ENCODE peak calls at places on chromosomes 16 and 17, in five cellular contexts. L is keratinocyte, B is prostate gland, X is B cell, U is fibroblast of lung. W is an unnamed sample.

GRCh38 chr16:53509906-53510703 is 7.1 kb upstream of the AKTIP start:
- DNase-seq in X (peak; percentile 76), B (peak; percentile 47), L (peak; percentile 15), U (peak; percentile 71), W (peak; percentile 69)

GRCh38 chr17:75763269-75763607 is 1.8 kb downstream of the GALK1 start:
- DNase-seq in B (no peak), X (peak; percentile 14), L (no peak), U (no peak), W (no peak)

GRCh38 chr16:57539072-57539796 is 2.9 kb upstream of the CCDC102A start:
- DNase-seq in X (no peak), B (no peak), U (no peak), L (no peak), W (peak; percentile 63)

GRCh38 chr16:21001262-21001661 is 100.7 kb downstream of the LYRM1 start:
- DNase-seq in X (no peak), L (peak; percentile 1), B (no peak), U (peak; percentile 27), W (peak; percentile 27)

GRCh38 chr16:58047557-58048348 is 22.2 kb downstream of the MMP15 start:
- DNase-seq in U (no peak), B (no peak), X (no peak), L (no peak), W (no peak)

GRCh38 chr16:81071816-81072215 is 5.2 kb downstream of the C16orf46 start:
- DNase-seq in U (no peak), L (peak; percentile 17), B (no peak), X (no peak), W (no peak)

GRCh38 chr16:22933173-22933572 is 119.2 kb downstream of the HS3ST2 start:
- DNase-seq in X (peak; percentile 16), B (no peak), U (no peak), L (no peak), W (no peak)

GRCh38 chr16:4564661-4565267 is 8.6 kb downstream of the C16orf96 start:
- DNase-seq in X (no peak), U (no peak), B (no peak), L (no peak), W (no peak)

GRCh38 chr17:32285770-32286517 is 20.3 kb downstream of the RHBDL3 start:
- DNase-seq in U (no peak), B (no peak), L (no peak), X (no peak), W (no peak)

GRCh38 chr17:19000531-19001011 is 4.0 kb downstream of the FAM83G start:
- DNase-seq in U (peak; percentile 11), L (peak; percentile 79), B (no peak), X (no peak), W (no peak)

GRCh38 chr17:82011617-82012481 is 10.8 kb downstream of the CENPX start:
- DNase-seq in B (no peak), U (no peak), X (no peak), L (no peak), W (no peak)

GRCh38 chr17:31061678-31062077 is 33.1 kb upstream of the NF1 start:
- DNase-seq in U (no peak), X (peak; percentile 11), L (no peak), B (no peak), W (no peak)

GRCh38 chr17:1561420-1562177 is 993 bp downstream of the PITPNA start:
- DNase-seq in U (peak; percentile 10), X (peak; percentile 69), L (no peak), B (no peak), W (peak; percentile 74)

GRCh38 chr16:24536671-24537070 is 2.7 kb upstream of the RBBP6 start:
- DNase-seq in B (no peak), L (no peak), X (no peak), U (no peak), W (no peak)

GRCh38 chr17:1485748-1486376 is 6.6 kb downstream of the MYO1C start:
- DNase-seq in L (no peak), U (peak; percentile 49), X (peak; percentile 77), B (no peak), W (peak; percentile 82)

GRCh38 chr16:82451449-82451848 is 175.3 kb upstream of the CDH13 start:
- DNase-seq in L (no peak), X (no peak), B (no peak), U (no peak), W (no peak)

GRCh38 chr17:76390003-76390421 is 5.6 kb downstream of the SPHK1 start:
- DNase-seq in B (no peak), L (no peak), X (no peak), U (no peak), W (no peak)

GRCh38 chr16:10362077-10362863 is 23.6 kb upstream of the ATF7IP2 start:
- DNase-seq in U (no peak), X (peak; percentile 54), B (no peak), L (no peak), W (peak; percentile 30)

GRCh38 chr17:81406117-81406953 is 11.1 kb downstream of the BAHCC1 start:
- DNase-seq in B (no peak), U (no peak), X (no peak), L (no peak), W (no peak)

GRCh38 chr17:63675231-63675606 is 24.7 kb downstream of the LIMD2 start:
- DNase-seq in L (no peak), U (peak; percentile 7), X (no peak), B (no peak), W (no peak)

GRCh38 chr17:16818821-16819683 is 129.0 kb downstream of the CCDC144A start:
- DNase-seq in U (no peak), X (no peak), L (no peak), B (no peak), W (no peak)

GRCh38 chr16:88737298-88738166 is 31.2 kb downstream of the CTU2 start:
- DNase-seq in X (peak; percentile 87), L (peak; percentile 11), U (peak; percentile 79), B (peak; percentile 81), W (peak; percentile 92)
- TF ChIP-seq CTCF in X (peak; percentile 99), L (peak; percentile 97), U (peak; percentile 79), B (peak; percentile 100), W (peak; percentile 96)

DNA sequence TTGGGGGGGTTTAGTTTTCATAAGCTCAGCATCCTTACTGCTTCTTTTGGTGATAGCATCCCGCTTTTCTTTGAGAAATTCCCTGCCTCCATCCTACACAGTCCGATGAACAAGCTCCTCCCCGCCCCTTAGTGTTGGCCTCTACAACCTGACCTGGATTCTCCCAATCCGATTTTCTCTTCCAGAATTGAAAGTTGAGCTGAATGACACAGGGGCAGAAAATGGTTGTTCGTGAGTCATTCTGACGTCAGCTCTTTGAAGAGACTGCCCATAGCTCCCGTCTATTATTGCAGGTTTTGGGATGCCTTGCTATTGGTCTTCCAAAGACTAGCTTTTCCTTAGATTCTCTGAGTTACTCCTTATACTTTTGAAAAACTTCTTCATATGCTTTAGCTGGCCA is 279.7 kb downstream of the SLC39A11 start:
- DNase-seq in X (no peak), L (no peak), U (peak; percentile 66), B (no peak), W (no peak)
- TF ChIP-seq CTCF in X (no peak), L (no peak), U (no peak), B (no peak), W (no peak)

DNA sequence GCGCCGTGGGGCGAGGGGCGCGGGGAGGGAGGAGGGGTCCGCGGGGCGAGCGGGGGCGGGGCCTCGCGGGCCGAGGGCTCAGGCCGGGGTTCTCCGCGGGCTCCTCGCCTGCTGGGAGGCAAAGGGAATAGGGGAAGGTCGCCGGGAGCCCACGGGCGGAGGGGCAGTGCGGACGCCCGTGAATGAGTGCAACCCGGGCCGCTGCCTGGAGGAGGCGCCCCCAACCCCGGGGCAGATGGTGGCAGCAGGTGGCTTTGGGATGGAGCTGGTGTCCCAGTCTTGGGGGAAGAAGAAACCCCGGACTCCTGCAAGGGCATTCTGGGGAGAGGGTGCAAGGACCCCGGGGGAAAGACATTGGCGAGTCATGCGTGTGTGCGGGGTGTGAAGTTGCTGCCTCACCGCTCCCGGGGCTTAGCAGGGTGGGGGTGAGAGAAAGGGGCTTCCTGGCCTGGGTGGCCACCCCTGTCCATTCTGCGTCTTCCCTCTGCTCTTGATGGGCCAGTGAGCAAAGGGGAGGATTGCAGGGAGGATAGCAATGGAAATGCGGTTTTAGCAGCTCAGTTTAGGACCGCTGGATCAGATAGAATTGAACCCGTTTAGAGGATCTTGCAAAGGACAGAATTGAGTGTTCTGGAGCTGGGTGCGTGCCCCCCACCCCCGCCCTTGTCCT is 508 bp downstream of the KIAA0513 start:
- DNase-seq in B (no peak), U (no peak), L (no peak), X (no peak), W (peak; percentile 45)
- TF ChIP-seq CTCF in B (no peak), U (peak; percentile 12), L (peak; percentile 27), X (peak; percentile 33), W (peak; percentile 44)

GRCh38 chr17:73338566-73339247 is 26.9 kb upstream of the CDC42EP4 start:
- DNase-seq in X (no peak), B (no peak), U (no peak), L (no peak), W (no peak)

GRCh38 chr17:73341350-73342056 is 29.7 kb upstream of the CDC42EP4 start:
- DNase-seq in B (no peak), U (no peak), X (no peak), L (no peak), W (no peak)

GRCh38 chr17:73342057-73342522 is 30.3 kb upstream of the CDC42EP4 start:
- DNase-seq in X (no peak), B (peak; percentile 64), U (peak; percentile 81), L (no peak), W (no peak)

GRCh38 chr17:73338050-73338491 is 26.3 kb upstream of the CDC42EP4 start:
- DNase-seq in B (no peak), X (no peak), U (peak; percentile 81), L (no peak), W (no peak)

DNA sequence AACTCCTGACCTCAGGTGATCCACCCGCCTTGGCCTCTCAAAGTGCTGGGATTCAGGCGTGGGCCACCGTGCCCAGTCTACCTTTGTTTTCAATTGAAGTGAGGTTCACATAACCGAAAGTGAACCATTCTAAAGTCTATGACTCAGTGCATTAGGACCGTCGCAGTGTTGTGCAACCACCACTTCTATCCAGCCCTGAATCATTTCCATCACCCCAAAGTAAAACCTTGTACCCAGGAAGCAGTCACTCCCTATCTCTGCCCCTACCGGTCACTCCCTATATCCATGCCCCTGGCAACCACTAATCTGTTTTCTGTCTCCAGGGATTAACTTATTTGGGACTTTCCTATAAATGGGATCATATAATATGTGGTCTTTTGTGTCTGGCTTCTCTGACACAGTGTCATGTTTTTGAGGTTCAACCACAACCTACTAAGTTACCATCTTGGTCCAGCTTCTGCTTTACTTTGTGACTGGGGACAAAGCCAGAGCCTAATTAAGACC is 28.3 kb upstream of the CDC42EP4 start:
- DNase-seq in B (no peak), L (peak; percentile 57), U (peak; percentile 94), X (no peak), W (no peak)
- TF ChIP-seq CTCF in B (no peak), L (peak; percentile 60), U (peak; percentile 60), X (no peak), W (no peak)

GRCh38 chr17:46061435-46061834 is 62.4 kb downstream of the STH start:
- DNase-seq in B (no peak), X (no peak), L (no peak), U (peak; percentile 31), W (no peak)
- TF ChIP-seq CTCF in B (peak; percentile 6), X (peak; percentile 44), L (no peak), U (peak; percentile 20), W (no peak)

GRCh38 chr17:11555530-11555929 is 42.7 kb upstream of the DNAH9 start:
- DNase-seq in U (no peak), L (no peak), B (no peak), X (no peak), W (no peak)
- TF ChIP-seq CTCF in U (no peak), L (no peak), B (no peak), X (no peak), W (no peak)

W was measured in GM13976.